ENCODE peak calls at places on chromosomes 4 and X, in five cellular contexts. B is NCI-H510A treated with DMSO at 0.1 percent for 48 hours; K is activated CD8-positive, alpha-beta memory T cell treated with anti-CD3 and anti-CD28 coated beads for 24 hours; S is neural progenitor cell; D is IMR-90. C is an unnamed sample.

GRCh38 chr4:91113130-91113706 is 986.0 kb downstream of the CCSER1 start:
- DNase-seq in S (peak), B (peak), D (peak), K (no peak), C (no peak)

GRCh38 chr4:156898373-156899117 is 73.1 kb downstream of the PDGFC start:
- DNase-seq in B (no peak), K (no peak), S (no peak), D (peak), C (no peak)

GRCh38 chrX:13658602-13659001 is 5.7 kb downstream of the TCEANC start:
- DNase-seq in D (peak), S (peak), K (no peak), B (peak), C (no peak)

GRCh38 chr4:121811122-121811521 is 10.0 kb downstream of the EXOSC9 start:
- DNase-seq in K (no peak), B (no peak), D (no peak), S (no peak), C (no peak)

GRCh38 chrX:149513713-149514427 is 8.8 kb upstream of the IDS start:
- DNase-seq in D (peak), S (no peak), B (no peak), K (no peak), C (no peak)

GRCh38 chr4:7844247-7844991 is 95.2 kb downstream of the AFAP1 start:
- DNase-seq in D (peak), S (peak), K (peak), B (peak), C (no peak)

GRCh38 chrX:69618803-69619202 is 2.9 kb downstream of the EDA start:
- DNase-seq in D (peak), B (peak), S (peak), K (no peak), C (no peak)

GRCh38 chrX:15718283-15718970 is 19.6 kb upstream of the CA5B start:
- DNase-seq in D (no peak), K (no peak), B (peak), S (no peak), C (no peak)

GRCh38 chrX:138128025-138128671 is 562.2 kb downstream of the ZIC3 start:
- DNase-seq in D (peak), B (peak), S (peak), K (no peak), C (no peak)

GRCh38 chrX:18889982-18890381 is 93.9 kb downstream of the PHKA2 start:
- DNase-seq in D (no peak), B (no peak), S (no peak), K (no peak), C (no peak)

GRCh38 chr4:85475631-85476233 is 782 bp downstream of the ARHGAP24 start:
- DNase-seq in B (peak), K (no peak), D (no peak), S (no peak), C (no peak)

GRCh38 chr4:106694232-106694631 is 325.7 kb upstream of the GIMD1 start:
- DNase-seq in B (no peak), K (no peak), S (no peak), D (no peak), C (no peak)

GRCh38 chrX:11499076-11500044 is 166.4 kb downstream of the ARHGAP6 start:
- DNase-seq in S (no peak), B (no peak), D (peak), K (no peak), C (no peak)